ENCODE peak calls at places on chromosomes 5 and 9, in ten cellular contexts. One of them, this sample, is unnamed.

GRCh38 chr5:127562252-127562651 is 44.8 kb downstream of the PRRC1 start:
- DNase-seq in endothelial cell: peak
- DNase-seq in fibroblast of the aortic adventitia: peak
- DNase-seq in AG04450: no peak
- DNase-seq in lower leg skin: no peak
- DNase-seq in pancreas: no peak
- DNase-seq in GM10248: no peak
- DNase-seq in cardiac muscle cell: peak
- DNase-seq in choroid plexus epithelial cell: peak
- DNase-seq in tibial nerve: peak
- DNase-seq in this sample: no peak

GRCh38 chr5:159104058-159104651 is 4.4 kb upstream of the EBF1 start:
- DNase-seq in pancreas: no peak
- DNase-seq in lower leg skin: peak
- DNase-seq in AG04450: no peak
- DNase-seq in GM10248: peak
- DNase-seq in choroid plexus epithelial cell: peak
- DNase-seq in tibial nerve: no peak
- DNase-seq in endothelial cell: peak
- DNase-seq in cardiac muscle cell: peak
- DNase-seq in fibroblast of the aortic adventitia: no peak
- DNase-seq in this sample: no peak

GRCh38 chr5:136149891-136150290 is 17.2 kb downstream of the SMAD5 start:
- DNase-seq in AG04450: no peak
- DNase-seq in fibroblast of the aortic adventitia: peak
- DNase-seq in GM10248: no peak
- DNase-seq in tibial nerve: no peak
- DNase-seq in choroid plexus epithelial cell: no peak
- DNase-seq in endothelial cell: no peak
- DNase-seq in pancreas: no peak
- DNase-seq in lower leg skin: no peak
- DNase-seq in cardiac muscle cell: no peak
- DNase-seq in this sample: no peak

GRCh38 chr9:115289757-115290208 is 171.8 kb upstream of the TNC start:
- DNase-seq in tibial nerve: no peak
- DNase-seq in cardiac muscle cell: no peak
- DNase-seq in pancreas: no peak
- DNase-seq in endothelial cell: no peak
- DNase-seq in fibroblast of the aortic adventitia: peak
- DNase-seq in AG04450: peak
- DNase-seq in choroid plexus epithelial cell: peak
- DNase-seq in GM10248: no peak
- DNase-seq in lower leg skin: no peak
- DNase-seq in this sample: no peak

GRCh38 chr5:117475925-117476324 is 901.3 kb upstream of the SEMA6A start:
- DNase-seq in choroid plexus epithelial cell: no peak
- DNase-seq in fibroblast of the aortic adventitia: no peak
- DNase-seq in lower leg skin: no peak
- DNase-seq in cardiac muscle cell: no peak
- DNase-seq in tibial nerve: no peak
- DNase-seq in pancreas: no peak
- DNase-seq in endothelial cell: no peak
- DNase-seq in GM10248: no peak
- DNase-seq in AG04450: no peak
- DNase-seq in this sample: no peak

GRCh38 chr9:125407974-125408900 is 146.6 kb downstream of the GAPVD1 start:
- DNase-seq in choroid plexus epithelial cell: peak
- DNase-seq in fibroblast of the aortic adventitia: peak
- DNase-seq in tibial nerve: peak
- DNase-seq in lower leg skin: peak
- DNase-seq in pancreas: peak
- DNase-seq in endothelial cell: peak
- DNase-seq in cardiac muscle cell: peak
- DNase-seq in GM10248: peak
- DNase-seq in AG04450: peak
- DNase-seq in this sample: peak

GRCh38 chr5:55873234-55873633 is 22.1 kb downstream of the IL31RA start:
- DNase-seq in choroid plexus epithelial cell: no peak
- DNase-seq in fibroblast of the aortic adventitia: no peak
- DNase-seq in pancreas: no peak
- DNase-seq in GM10248: no peak
- DNase-seq in cardiac muscle cell: no peak
- DNase-seq in AG04450: no peak
- DNase-seq in tibial nerve: no peak
- DNase-seq in endothelial cell: no peak
- DNase-seq in lower leg skin: no peak
- DNase-seq in this sample: no peak

GRCh38 chr9:69556707-69557106 is 115.5 kb downstream of the APBA1 start:
- DNase-seq in fibroblast of the aortic adventitia: no peak
- DNase-seq in lower leg skin: no peak
- DNase-seq in endothelial cell: no peak
- DNase-seq in cardiac muscle cell: no peak
- DNase-seq in choroid plexus epithelial cell: no peak
- DNase-seq in pancreas: no peak
- DNase-seq in tibial nerve: no peak
- DNase-seq in AG04450: no peak
- DNase-seq in GM10248: no peak
- DNase-seq in this sample: no peak

GRCh38 chr5:141245250-141245717 is at the start of gene PCDHB15:
- DNase-seq in fibroblast of the aortic adventitia: no peak
- DNase-seq in choroid plexus epithelial cell: no peak
- DNase-seq in GM10248: no peak
- DNase-seq in lower leg skin: no peak
- DNase-seq in pancreas: no peak
- DNase-seq in cardiac muscle cell: peak
- DNase-seq in endothelial cell: peak
- DNase-seq in tibial nerve: no peak
- DNase-seq in AG04450: no peak
- DNase-seq in this sample: no peak

GRCh38 chr5:43063731-43064171 is 23.6 kb upstream of the ANXA2R start:
- DNase-seq in cardiac muscle cell: no peak
- DNase-seq in AG04450: no peak
- DNase-seq in lower leg skin: peak
- DNase-seq in tibial nerve: no peak
- DNase-seq in pancreas: no peak
- DNase-seq in fibroblast of the aortic adventitia: no peak
- DNase-seq in choroid plexus epithelial cell: peak
- DNase-seq in GM10248: no peak
- DNase-seq in endothelial cell: no peak
- DNase-seq in this sample: no peak

GRCh38 chr5:39519566-39520231 is 94.9 kb upstream of the DAB2 start:
- DNase-seq in pancreas: no peak
- DNase-seq in tibial nerve: no peak
- DNase-seq in choroid plexus epithelial cell: peak
- DNase-seq in fibroblast of the aortic adventitia: peak
- DNase-seq in lower leg skin: no peak
- DNase-seq in GM10248: no peak
- DNase-seq in AG04450: no peak
- DNase-seq in endothelial cell: no peak
- DNase-seq in cardiac muscle cell: no peak
- DNase-seq in this sample: no peak

GRCh38 chr5:42598311-42598710 is 158.3 kb upstream of the CCDC152 start:
- DNase-seq in endothelial cell: no peak
- DNase-seq in GM10248: no peak
- DNase-seq in fibroblast of the aortic adventitia: no peak
- DNase-seq in tibial nerve: no peak
- DNase-seq in choroid plexus epithelial cell: no peak
- DNase-seq in pancreas: no peak
- DNase-seq in cardiac muscle cell: no peak
- DNase-seq in lower leg skin: no peak
- DNase-seq in AG04450: no peak
- DNase-seq in this sample: no peak

DNA sequence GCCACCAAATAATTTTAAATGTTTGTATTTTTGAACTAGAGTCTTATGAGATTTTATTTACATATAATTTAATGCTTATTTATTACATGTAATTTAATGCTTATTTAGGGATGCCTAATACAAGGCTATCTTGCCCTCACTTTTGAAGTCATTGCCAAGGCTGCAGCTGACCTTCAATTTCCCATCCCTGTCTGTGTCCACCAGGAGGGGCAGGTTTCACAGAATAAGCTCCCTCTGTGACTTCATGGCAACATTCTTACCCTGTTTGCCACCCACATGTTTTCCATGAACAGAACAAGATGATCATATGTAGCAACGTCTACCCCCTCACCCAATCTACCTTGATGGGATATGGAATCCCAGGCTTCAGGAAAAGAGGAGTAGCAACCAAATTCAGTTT is 27.0 kb downstream of the C5 start:
- DNase-seq in lower leg skin: no peak
- DNase-seq in tibial nerve: no peak
- DNase-seq in AG04450: no peak
- DNase-seq in endothelial cell: no peak
- DNase-seq in GM10248: no peak
- DNase-seq in choroid plexus epithelial cell: peak
- DNase-seq in cardiac muscle cell: no peak
- DNase-seq in fibroblast of the aortic adventitia: peak
- DNase-seq in pancreas: no peak
- DNase-seq in this sample: no peak
- TF ChIP-seq CTCF in lower leg skin: no peak
- TF ChIP-seq CTCF in tibial nerve: no peak
- TF ChIP-seq CTCF in AG04450: no peak
- TF ChIP-seq CTCF in endothelial cell: no peak
- TF ChIP-seq CTCF in GM10248: no peak
- TF ChIP-seq CTCF in choroid plexus epithelial cell: peak
- TF ChIP-seq CTCF in cardiac muscle cell: peak
- TF ChIP-seq CTCF in fibroblast of the aortic adventitia: peak
- TF ChIP-seq CTCF in pancreas: no peak
- TF ChIP-seq CTCF in this sample: peak

DNA sequence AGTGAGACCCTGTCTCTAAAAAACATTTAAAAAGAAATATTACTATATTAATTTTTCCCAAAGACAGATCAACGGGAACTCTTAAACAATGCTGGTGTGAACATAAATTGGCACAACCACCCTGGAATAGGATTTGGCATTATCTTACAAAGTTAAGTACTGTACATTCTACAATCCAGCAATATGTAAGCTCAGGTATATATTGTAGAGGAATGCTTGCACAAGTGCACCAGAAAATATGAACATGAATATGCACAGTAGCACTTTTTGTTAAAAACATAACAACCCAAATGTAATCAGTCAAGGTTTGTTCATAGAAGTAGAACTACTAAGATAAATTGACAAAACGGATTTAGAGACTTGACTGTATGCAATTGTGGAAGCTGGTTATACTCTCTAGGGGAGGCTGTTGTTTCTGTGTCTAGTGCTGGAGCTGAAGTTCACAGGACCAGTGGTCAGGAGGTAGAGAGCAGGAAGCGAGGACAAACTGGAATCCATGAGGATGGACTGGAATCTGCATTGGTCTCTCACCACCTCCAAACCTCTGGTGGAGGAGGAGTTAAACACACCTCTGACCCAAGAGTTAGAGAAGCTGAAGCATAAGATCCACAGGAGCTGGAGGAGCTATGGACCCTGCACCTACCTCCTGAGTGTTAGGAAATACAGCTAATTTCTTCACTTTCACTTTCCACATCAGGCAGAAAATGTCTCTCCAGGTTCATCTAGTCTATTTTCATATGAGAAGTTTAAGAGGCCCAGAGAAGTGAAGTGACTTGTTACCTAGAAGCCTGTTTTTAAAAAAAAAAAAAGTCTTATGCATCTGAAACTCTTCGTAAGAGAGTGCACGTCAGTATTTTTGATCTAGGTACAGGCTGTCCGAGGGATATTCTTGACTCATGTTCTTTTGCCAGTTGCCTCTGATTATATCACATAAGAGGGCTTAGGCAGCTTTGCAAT is 20.3 kb upstream of the RIC1 start:
- DNase-seq in choroid plexus epithelial cell: peak
- DNase-seq in lower leg skin: no peak
- DNase-seq in cardiac muscle cell: no peak
- DNase-seq in GM10248: no peak
- DNase-seq in fibroblast of the aortic adventitia: peak
- DNase-seq in endothelial cell: no peak
- DNase-seq in AG04450: no peak
- DNase-seq in pancreas: no peak
- DNase-seq in tibial nerve: no peak
- DNase-seq in this sample: no peak
- TF ChIP-seq CTCF in choroid plexus epithelial cell: no peak
- TF ChIP-seq CTCF in lower leg skin: no peak
- TF ChIP-seq CTCF in cardiac muscle cell: no peak
- TF ChIP-seq CTCF in GM10248: peak
- TF ChIP-seq CTCF in fibroblast of the aortic adventitia: peak
- TF ChIP-seq CTCF in endothelial cell: no peak
- TF ChIP-seq CTCF in AG04450: no peak
- TF ChIP-seq CTCF in pancreas: no peak
- TF ChIP-seq CTCF in tibial nerve: no peak
- TF ChIP-seq CTCF in this sample: peak

GRCh38 chr9:111978616-111979015 is 82.0 kb downstream of the UGCG start:
- DNase-seq in lower leg skin: no peak
- DNase-seq in GM10248: no peak
- DNase-seq in fibroblast of the aortic adventitia: no peak
- DNase-seq in endothelial cell: no peak
- DNase-seq in pancreas: no peak
- DNase-seq in AG04450: no peak
- DNase-seq in cardiac muscle cell: no peak
- DNase-seq in tibial nerve: no peak
- DNase-seq in choroid plexus epithelial cell: no peak
- DNase-seq in this sample: no peak

GRCh38 chr9:111979561-111979960 is 82.9 kb downstream of the UGCG start:
- DNase-seq in tibial nerve: no peak
- DNase-seq in pancreas: no peak
- DNase-seq in lower leg skin: no peak
- DNase-seq in fibroblast of the aortic adventitia: no peak
- DNase-seq in choroid plexus epithelial cell: no peak
- DNase-seq in AG04450: no peak
- DNase-seq in GM10248: no peak
- DNase-seq in cardiac muscle cell: no peak
- DNase-seq in endothelial cell: no peak
- DNase-seq in this sample: no peak

GRCh38 chr9:111974092-111974681 is 77.6 kb downstream of the UGCG start:
- DNase-seq in endothelial cell: no peak
- DNase-seq in lower leg skin: peak
- DNase-seq in fibroblast of the aortic adventitia: peak
- DNase-seq in tibial nerve: no peak
- DNase-seq in cardiac muscle cell: no peak
- DNase-seq in choroid plexus epithelial cell: peak
- DNase-seq in pancreas: peak
- DNase-seq in AG04450: no peak
- DNase-seq in GM10248: no peak
- DNase-seq in this sample: no peak

GRCh38 chr9:111980398-111980797 is 83.8 kb downstream of the UGCG start:
- DNase-seq in GM10248: no peak
- DNase-seq in lower leg skin: no peak
- DNase-seq in endothelial cell: no peak
- DNase-seq in cardiac muscle cell: peak
- DNase-seq in AG04450: no peak
- DNase-seq in tibial nerve: no peak
- DNase-seq in pancreas: no peak
- DNase-seq in fibroblast of the aortic adventitia: no peak
- DNase-seq in choroid plexus epithelial cell: no peak
- DNase-seq in this sample: no peak

GRCh38 chr9:111975709-111976108 is 79.1 kb downstream of the UGCG start:
- DNase-seq in lower leg skin: peak
- DNase-seq in endothelial cell: no peak
- DNase-seq in AG04450: no peak
- DNase-seq in cardiac muscle cell: no peak
- DNase-seq in tibial nerve: no peak
- DNase-seq in pancreas: peak
- DNase-seq in GM10248: no peak
- DNase-seq in fibroblast of the aortic adventitia: no peak
- DNase-seq in choroid plexus epithelial cell: no peak
- DNase-seq in this sample: no peak
- TF ChIP-seq CTCF in lower leg skin: no peak
- TF ChIP-seq CTCF in endothelial cell: no peak
- TF ChIP-seq CTCF in AG04450: no peak
- TF ChIP-seq CTCF in cardiac muscle cell: no peak
- TF ChIP-seq CTCF in tibial nerve: no peak
- TF ChIP-seq CTCF in pancreas: no peak
- TF ChIP-seq CTCF in GM10248: peak
- TF ChIP-seq CTCF in fibroblast of the aortic adventitia: no peak
- TF ChIP-seq CTCF in choroid plexus epithelial cell: no peak
- TF ChIP-seq CTCF in this sample: peak

GRCh38 chr5:31581498-31582099 is 49.5 kb downstream of the C5orf22 start:
- DNase-seq in choroid plexus epithelial cell: peak
- DNase-seq in cardiac muscle cell: peak
- DNase-seq in GM10248: no peak
- DNase-seq in fibroblast of the aortic adventitia: peak
- DNase-seq in tibial nerve: no peak
- DNase-seq in endothelial cell: no peak
- DNase-seq in AG04450: no peak
- DNase-seq in lower leg skin: no peak
- DNase-seq in pancreas: no peak
- DNase-seq in this sample: no peak
- TF ChIP-seq CTCF in choroid plexus epithelial cell: peak
- TF ChIP-seq CTCF in cardiac muscle cell: peak
- TF ChIP-seq CTCF in GM10248: peak
- TF ChIP-seq CTCF in fibroblast of the aortic adventitia: peak
- TF ChIP-seq CTCF in tibial nerve: peak
- TF ChIP-seq CTCF in endothelial cell: peak
- TF ChIP-seq CTCF in AG04450: peak
- TF ChIP-seq CTCF in lower leg skin: no peak
- TF ChIP-seq CTCF in pancreas: no peak
- TF ChIP-seq CTCF in this sample: peak

This sample was measured in GM13977.